ENCODE peak calls at places on chromosomes 1 and 21, in five cellular contexts. One of them, this sample, is unnamed.

GRCh38 chr1:76148460-76148859 is 73.9 kb downstream of the ST6GALNAC3 start:
- DNase-seq in left ventricle myocardium superior: no peak
- DNase-seq in astrocyte of the cerebellum: no peak
- DNase-seq in naive thymus-derived CD8-positive, alpha-beta T cell: no peak
- DNase-seq in HTR-8/SVneo: no peak
- DNase-seq in this sample: no peak

GRCh38 chr1:63829349-63830327 is 55.8 kb downstream of the ROR1 start:
- DNase-seq in left ventricle myocardium superior: no peak
- DNase-seq in astrocyte of the cerebellum: no peak
- DNase-seq in naive thymus-derived CD8-positive, alpha-beta T cell: no peak
- DNase-seq in HTR-8/SVneo: no peak
- DNase-seq in this sample: no peak

GRCh38 chr1:202811296-202812175 is 782 bp downstream of the PCAT6 start:
- DNase-seq in left ventricle myocardium superior: peak
- DNase-seq in astrocyte of the cerebellum: no peak
- DNase-seq in naive thymus-derived CD8-positive, alpha-beta T cell: peak
- DNase-seq in HTR-8/SVneo: no peak
- DNase-seq in this sample: peak

GRCh38 chr1:145782166-145783099 is 41.5 kb downstream of the RNF115 start:
- DNase-seq in left ventricle myocardium superior: no peak
- DNase-seq in naive thymus-derived CD8-positive, alpha-beta T cell: no peak
- DNase-seq in astrocyte of the cerebellum: peak
- DNase-seq in HTR-8/SVneo: peak
- DNase-seq in this sample: peak

GRCh38 chr1:156616463-156616862 is 2.8 kb upstream of the HAPLN2 start:
- DNase-seq in naive thymus-derived CD8-positive, alpha-beta T cell: no peak
- DNase-seq in astrocyte of the cerebellum: no peak
- DNase-seq in HTR-8/SVneo: peak
- DNase-seq in left ventricle myocardium superior: peak
- DNase-seq in this sample: no peak

GRCh38 chr1:27109103-27109822 is 45.7 kb downstream of the SLC9A1 start:
- DNase-seq in astrocyte of the cerebellum: no peak
- DNase-seq in HTR-8/SVneo: no peak
- DNase-seq in naive thymus-derived CD8-positive, alpha-beta T cell: no peak
- DNase-seq in left ventricle myocardium superior: no peak
- DNase-seq in this sample: no peak

GRCh38 chr1:29062157-29062942 is 61.4 kb downstream of the TMEM200B start:
- DNase-seq in HTR-8/SVneo: no peak
- DNase-seq in astrocyte of the cerebellum: no peak
- DNase-seq in left ventricle myocardium superior: no peak
- DNase-seq in naive thymus-derived CD8-positive, alpha-beta T cell: no peak
- DNase-seq in this sample: no peak

GRCh38 chr1:33231166-33231565 is 25.1 kb upstream of the ZNF362 start:
- DNase-seq in left ventricle myocardium superior: no peak
- DNase-seq in astrocyte of the cerebellum: no peak
- DNase-seq in HTR-8/SVneo: no peak
- DNase-seq in naive thymus-derived CD8-positive, alpha-beta T cell: no peak
- DNase-seq in this sample: no peak

GRCh38 chr1:156936721-156937220 is 16.3 kb downstream of the LRRC71 start:
- DNase-seq in HTR-8/SVneo: no peak
- DNase-seq in left ventricle myocardium superior: no peak
- DNase-seq in astrocyte of the cerebellum: no peak
- DNase-seq in naive thymus-derived CD8-positive, alpha-beta T cell: no peak
- DNase-seq in this sample: no peak

GRCh38 chr1:37553598-37553926 is 531 bp downstream of the SNIP1 start:
- DNase-seq in HTR-8/SVneo: no peak
- DNase-seq in left ventricle myocardium superior: no peak
- DNase-seq in naive thymus-derived CD8-positive, alpha-beta T cell: no peak
- DNase-seq in astrocyte of the cerebellum: no peak
- DNase-seq in this sample: peak

GRCh38 chr1:156106624-156107488 is 7.7 kb upstream of the LMNA start:
- DNase-seq in astrocyte of the cerebellum: no peak
- DNase-seq in HTR-8/SVneo: no peak
- DNase-seq in naive thymus-derived CD8-positive, alpha-beta T cell: no peak
- DNase-seq in left ventricle myocardium superior: peak
- DNase-seq in this sample: no peak

GRCh38 chr1:22850681-22851080 is 122.0 kb downstream of the LACTBL1 start:
- DNase-seq in naive thymus-derived CD8-positive, alpha-beta T cell: no peak
- DNase-seq in HTR-8/SVneo: no peak
- DNase-seq in astrocyte of the cerebellum: no peak
- DNase-seq in left ventricle myocardium superior: peak
- DNase-seq in this sample: no peak

GRCh38 chr1:117815105-117815812 is 114.2 kb downstream of the GDAP2 start:
- DNase-seq in left ventricle myocardium superior: no peak
- DNase-seq in astrocyte of the cerebellum: no peak
- DNase-seq in HTR-8/SVneo: no peak
- DNase-seq in naive thymus-derived CD8-positive, alpha-beta T cell: no peak
- DNase-seq in this sample: no peak

GRCh38 chr1:39086386-39087108 is 60.4 kb downstream of the NDUFS5 start:
- DNase-seq in naive thymus-derived CD8-positive, alpha-beta T cell: no peak
- DNase-seq in HTR-8/SVneo: no peak
- DNase-seq in astrocyte of the cerebellum: no peak
- DNase-seq in left ventricle myocardium superior: no peak
- DNase-seq in this sample: no peak

GRCh38 chr1:193614817-193615216 is 428.4 kb upstream of the B3GALT2 start:
- DNase-seq in naive thymus-derived CD8-positive, alpha-beta T cell: no peak
- DNase-seq in left ventricle myocardium superior: no peak
- DNase-seq in astrocyte of the cerebellum: no peak
- DNase-seq in HTR-8/SVneo: no peak
- DNase-seq in this sample: peak

GRCh38 chr1:113041569-113042335 is 31.2 kb upstream of the LRIG2 start:
- DNase-seq in left ventricle myocardium superior: no peak
- DNase-seq in astrocyte of the cerebellum: no peak
- DNase-seq in HTR-8/SVneo: no peak
- DNase-seq in naive thymus-derived CD8-positive, alpha-beta T cell: no peak
- DNase-seq in this sample: no peak

GRCh38 chr21:33388188-33388587 is 15.0 kb upstream of the IFNGR2 start:
- DNase-seq in HTR-8/SVneo: no peak
- DNase-seq in naive thymus-derived CD8-positive, alpha-beta T cell: no peak
- DNase-seq in astrocyte of the cerebellum: no peak
- DNase-seq in left ventricle myocardium superior: no peak
- DNase-seq in this sample: no peak

GRCh38 chr1:912740-913301 is 10.9 kb upstream of the SAMD11 start:
- DNase-seq in left ventricle myocardium superior: peak
- DNase-seq in HTR-8/SVneo: no peak
- DNase-seq in astrocyte of the cerebellum: no peak
- DNase-seq in naive thymus-derived CD8-positive, alpha-beta T cell: no peak
- DNase-seq in this sample: peak

GRCh38 chr21:39051561-39051949 is 131.7 kb downstream of the PSMG1 start:
- DNase-seq in left ventricle myocardium superior: no peak
- DNase-seq in astrocyte of the cerebellum: no peak
- DNase-seq in naive thymus-derived CD8-positive, alpha-beta T cell: no peak
- DNase-seq in HTR-8/SVneo: no peak
- DNase-seq in this sample: peak

GRCh38 chr1:51551081-51551480 is 32.0 kb upstream of the EPS15 start:
- DNase-seq in left ventricle myocardium superior: no peak
- DNase-seq in naive thymus-derived CD8-positive, alpha-beta T cell: no peak
- DNase-seq in HTR-8/SVneo: no peak
- DNase-seq in astrocyte of the cerebellum: no peak
- DNase-seq in this sample: no peak

GRCh38 chr1:154575951-154576566 is 8.5 kb downstream of the CHRNB2 start:
- DNase-seq in HTR-8/SVneo: no peak
- DNase-seq in astrocyte of the cerebellum: no peak
- DNase-seq in naive thymus-derived CD8-positive, alpha-beta T cell: no peak
- DNase-seq in left ventricle myocardium superior: no peak
- DNase-seq in this sample: no peak

GRCh38 chr1:97094257-97094972 is 372.8 kb downstream of the PTBP2 start:
- DNase-seq in astrocyte of the cerebellum: no peak
- DNase-seq in left ventricle myocardium superior: no peak
- DNase-seq in naive thymus-derived CD8-positive, alpha-beta T cell: no peak
- DNase-seq in HTR-8/SVneo: peak
- DNase-seq in this sample: peak

This sample was measured in RKO.